ENCODE peak calls at places on chromosome 4, in five cellular contexts. Z, E, S, R and C are unnamed samples.
A peak's percentile ranks its signal among the peaks of the same experiment; 100 is the strongest.

GRCh38 chr4:95556460-95556859 is 7.7 kb upstream of the UNC5C start:
- DNase-seq in S (no peak), E (peak; percentile 16), R (no peak), Z (peak; percentile 8), C (no peak)

GRCh38 chr4:113209153-113209552 is 159.7 kb downstream of the ANK2 start:
- DNase-seq in Z (no peak), S (no peak), E (no peak), R (no peak), C (no peak)

GRCh38 chr4:184792334-184792733 is 33.4 kb downstream of the ACSL1 start:
- DNase-seq in E (no peak), R (no peak), Z (no peak), S (peak; percentile 82), C (no peak)

GRCh38 chr4:119508281-119508680 is 120.3 kb downstream of the PDE5A start:
- DNase-seq in S (no peak), Z (no peak), R (no peak), E (peak; percentile 56), C (no peak)

GRCh38 chr4:188986271-188986689 is 847.0 kb downstream of the TRIML1 start:
- DNase-seq in Z (no peak), R (no peak), E (peak; percentile 57), S (peak; percentile 56), C (peak; percentile 38)

GRCh38 chr4:189843392-189844009 is 97.2 kb upstream of the FRG1 start:
- DNase-seq in R (no peak), Z (no peak), S (no peak), E (no peak), C (no peak)

GRCh38 chr4:69032847-69033638 is 63.2 kb upstream of the UGT2B7 start:
- DNase-seq in R (no peak), E (no peak), Z (no peak), S (no peak), C (no peak)

GRCh38 chr4:140697709-140698560 is 58.2 kb downstream of the TBC1D9 start:
- DNase-seq in R (no peak), E (no peak), S (no peak), Z (no peak), C (no peak)

GRCh38 chr4:48141048-48141447 is 7.0 kb upstream of the TXK start:
- DNase-seq in S (no peak), E (no peak), R (no peak), Z (no peak), C (peak; percentile 25)

GRCh38 chr4:73770917-73771316 is 30.5 kb downstream of the CXCL8 start:
- DNase-seq in Z (no peak), R (no peak), E (no peak), S (no peak), C (no peak)

GRCh38 chr4:176840166-176840565 is 47.4 kb upstream of the VEGFC start:
- DNase-seq in R (no peak), S (no peak), E (peak; percentile 53), Z (no peak), C (no peak)

GRCh38 chr4:128162434-128162833 is 101.3 kb downstream of the LARP1B start:
- DNase-seq in S (no peak), E (no peak), Z (no peak), R (no peak), C (no peak)

GRCh38 chr4:100302061-100303026 is 112.1 kb upstream of the DDIT4L start:
- DNase-seq in E (no peak), S (no peak), R (no peak), Z (no peak), C (no peak)

GRCh38 chr4:103400405-103400804 is 202.3 kb upstream of the CENPE start:
- DNase-seq in E (peak; percentile 70), Z (no peak), R (no peak), S (peak; percentile 74), C (no peak)

GRCh38 chr4:15771419-15772058 is 6.6 kb upstream of the CD38 start:
- DNase-seq in Z (no peak), S (no peak), R (no peak), E (no peak), C (no peak)

GRCh38 chr4:126738926-126739325 is 893.8 kb upstream of the INTU start:
- DNase-seq in R (no peak), Z (no peak), E (no peak), S (no peak), C (no peak)

GRCh38 chr4:149371021-149371420 is 444.6 kb downstream of the IQCM start:
- DNase-seq in S (peak; percentile 34), Z (peak; percentile 67), R (peak; percentile 59), E (peak; percentile 32), C (peak; percentile 40)
- TF ChIP-seq CTCF in S (peak; percentile 46), Z (peak; percentile 34), R (peak; percentile 56), E (peak; percentile 48), C (peak; percentile 50)

DNA sequence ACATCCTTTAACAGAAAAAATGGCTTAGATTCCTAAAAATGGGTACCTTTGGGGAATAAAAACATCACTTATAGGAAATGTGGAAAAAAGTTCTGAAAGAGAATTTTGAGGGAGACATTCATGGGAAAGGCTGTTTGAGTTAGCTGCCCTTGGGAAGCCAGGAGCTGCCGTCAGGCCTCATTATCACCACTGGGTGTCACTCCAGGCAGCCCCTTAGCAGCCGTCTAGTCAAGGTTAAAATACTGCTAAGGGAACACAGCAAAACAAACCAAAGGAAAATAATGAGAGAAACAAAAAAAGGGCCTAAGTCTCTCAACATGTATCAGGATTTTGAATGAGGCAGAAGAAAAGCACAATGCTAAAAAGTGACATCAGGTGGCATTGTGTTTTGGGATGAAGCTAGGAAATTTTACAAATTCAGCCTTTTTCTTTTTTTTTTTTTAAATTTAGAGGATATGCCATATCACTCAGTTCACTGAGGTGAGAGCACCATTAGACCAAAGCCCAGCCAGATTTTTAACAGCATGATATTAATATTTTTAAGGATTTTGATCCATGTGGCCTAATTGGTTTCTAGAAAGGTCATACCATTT is 235.3 kb downstream of the GPAT3 start:
- DNase-seq in S (peak; percentile 20), Z (peak; percentile 51), R (peak; percentile 64), E (peak; percentile 72), C (peak; percentile 10)
- TF ChIP-seq CTCF in S (peak; percentile 92), Z (peak; percentile 83), R (peak; percentile 33), E (peak; percentile 96), C (peak; percentile 77)

DNA sequence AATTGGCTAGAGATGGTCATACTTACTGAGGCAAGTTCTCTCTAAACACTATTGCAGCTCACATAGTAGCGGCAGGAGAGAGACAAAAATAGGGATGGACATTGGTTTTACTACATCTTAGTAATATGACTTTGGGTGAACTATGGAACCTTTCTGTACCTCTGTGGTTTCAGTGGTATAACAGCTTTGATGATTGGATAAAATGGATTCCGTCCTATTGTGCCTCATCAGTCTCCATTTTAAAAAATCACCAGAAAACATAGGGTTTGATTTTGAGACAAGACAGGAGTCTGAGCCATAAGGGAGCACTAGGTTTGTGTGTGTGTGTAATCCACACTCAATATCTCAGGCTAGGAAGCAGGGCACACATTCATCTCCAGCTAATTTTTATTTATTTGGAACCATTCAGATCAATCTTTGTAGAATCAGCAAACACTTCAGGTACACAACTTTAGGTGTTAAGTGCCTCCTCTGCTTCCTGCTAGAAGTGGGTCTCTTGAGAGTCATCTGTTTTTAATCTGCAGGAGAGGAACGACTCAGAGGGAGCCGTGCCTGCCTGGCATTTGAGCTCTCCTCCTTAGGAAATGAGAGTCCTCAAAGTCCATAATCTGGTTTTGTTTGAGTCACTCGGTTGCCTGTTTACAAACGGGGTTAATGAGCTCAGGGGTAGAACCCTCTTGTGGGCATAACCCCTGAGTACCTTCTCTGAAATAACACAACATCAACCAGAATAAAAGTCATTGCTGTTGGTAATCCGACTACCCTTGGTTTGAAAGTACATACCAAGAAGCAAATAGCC is 238.5 kb upstream of the BOD1L1 start:
- DNase-seq in R (no peak), S (no peak), Z (no peak), E (no peak), C (peak; percentile 52)
- TF ChIP-seq CTCF in R (no peak), S (no peak), Z (no peak), E (no peak), C (no peak)

GRCh38 chr4:76306882-76307669 is 543 bp downstream of the STBD1 start:
- DNase-seq in S (no peak), Z (no peak), R (peak; percentile 67), E (peak; percentile 16), C (peak; percentile 18)
- TF ChIP-seq CTCF in S (peak; percentile 48), Z (peak; percentile 47), R (peak; percentile 37), E (peak; percentile 62), C (peak; percentile 61)